ENCODE peak calls at places on chromosomes 7 and 10, in six cellular contexts. G is WERI-Rb-1; T is fibroblast of lung; C is CD8-positive, alpha-beta T cell; L is MM.1S; R is CD8-positive, alpha-beta memory T cell. K is an unnamed sample. For H3K9me3 and H3K27me3, the result is how much of the 10 kb centered on the place peaks cover.

GRCh38 chr10:78977761-78978305 is 90.9 kb upstream of the ZMIZ1 start:
- DNase-seq in G (no peak), T (peak), C (no peak), L (no peak), R (no peak), K (no peak)

GRCh38 chr10:59315465-59315864 is 46.9 kb downstream of the FAM13C start:
- DNase-seq in G (no peak), T (no peak), C (no peak), L (no peak), R (no peak), K (no peak)

GRCh38 chr7:55343002-55343781 is 21.9 kb upstream of the LANCL2 start:
- DNase-seq in G (no peak), T (no peak), C (no peak), L (no peak), R (no peak), K (no peak)

GRCh38 chr7:87960244-87960643 is 26.2 kb downstream of the ADAM22 start:
- DNase-seq in G (no peak), T (no peak), C (no peak), L (no peak), R (no peak), K (no peak)

GRCh38 chr10:31359979-31360378 is 41.0 kb downstream of the ZEB1 start:
- DNase-seq in G (no peak), T (peak), C (no peak), L (no peak), R (no peak), K (no peak)

GRCh38 chr7:142790565-142790964 is 19.8 kb downstream of the PRSS2 start:
- DNase-seq in G (no peak), T (no peak), C (no peak), L (no peak), R (no peak), K (no peak)

GRCh38 chr7:139618482-139619366 is 95.2 kb downstream of the CLEC2L start:
- DNase-seq in G (peak), T (peak), C (peak), L (peak), R (no peak), K (peak)

GRCh38 chr10:60270426-60270825 is 119.2 kb downstream of the ANK3 start:
- DNase-seq in G (no peak), T (no peak), C (no peak), L (no peak), R (no peak), K (no peak)

GRCh38 chr7:75663302-75663907 is 75.3 kb downstream of the HIP1 start:
- DNase-seq in G (no peak), T (no peak), C (no peak), L (no peak), R (no peak), K (no peak)

GRCh38 chr10:48659790-48660189 is 24.9 kb upstream of the WDFY4 start:
- DNase-seq in G (no peak), T (peak), C (no peak), L (no peak), R (no peak), K (no peak)

GRCh38 chr7:48084727-48085432 is 4.2 kb upstream of the UPP1 start:
- DNase-seq in G (no peak), T (peak), C (peak), L (peak), R (peak), K (peak)

GRCh38 chr7:22576941-22577927 is 77.2 kb upstream of the STEAP1B start:
- DNase-seq in G (no peak), T (peak), C (no peak), L (no peak), R (no peak), K (no peak)

GRCh38 chr7:129188372-129188891 is at the start of gene SMO:
- DNase-seq in G (peak), T (peak), C (no peak), L (no peak), R (no peak), K (peak)

GRCh38 chr7:105130580-105130979 is 116.6 kb downstream of the KMT2E start:
- DNase-seq in G (no peak), T (no peak), C (no peak), L (peak), R (no peak), K (no peak)

GRCh38 chr10:121527690-121528089 is 70.6 kb downstream of the FGFR2 start:
- DNase-seq in G (no peak), T (peak), C (no peak), L (no peak), R (no peak), K (no peak)

GRCh38 chr7:97499204-97499603 is 232.7 kb upstream of the TAC1 start:
- DNase-seq in G (peak), T (no peak), C (no peak), L (peak), R (no peak), K (peak)

GRCh38 chr10:52410916-52411315 is 96.8 kb downstream of the DKK1 start:
- DNase-seq in G (no peak), T (no peak), C (no peak), L (no peak), R (no peak), K (no peak)

GRCh38 chr7:67725437-67725836 is 728.8 kb downstream of the TYW1 start:
- DNase-seq in G (no peak), T (no peak), C (no peak), L (no peak), R (no peak), K (no peak)

GRCh38 chr7:157907091-157907490 is 570.3 kb downstream of the DNAJB6 start:
- DNase-seq in G (no peak), T (no peak), C (no peak), L (no peak), R (no peak), K (no peak)
- H3K9me3 ChIP-seq in G (under half), T (under half), C (under half), L (under half), R (under half), K (under half)

GRCh38 chr10:71421075-71421434 is 24.3 kb downstream of the CDH23 start:
- DNase-seq in G (no peak), T (no peak), C (no peak), L (no peak), R (no peak), K (no peak)
- H3K27me3 ChIP-seq in G (under half), T (under half), C (under half), L (under half), R (under half), K (under half)

GRCh38 chr7:64996305-64996704 is 5.5 kb upstream of the ZNF117 start:
- DNase-seq in G (no peak), T (no peak), C (no peak), L (no peak), R (no peak), K (no peak)
- H3K9me3 ChIP-seq in G (under half), T (under half), C (under half), L (under half), R (under half), K (under half)

GRCh38 chr10:22504766-22505165 is 159.5 kb downstream of the SPAG6 start:
- DNase-seq in G (no peak), T (no peak), C (no peak), L (no peak), R (no peak), K (no peak)

GRCh38 chr10:22503315-22504090 is 158.2 kb downstream of the SPAG6 start:
- DNase-seq in G (no peak), T (no peak), C (no peak), L (no peak), R (no peak), K (no peak)

GRCh38 chr10:22500567-22501369 is 155.5 kb downstream of the SPAG6 start:
- DNase-seq in G (no peak), T (peak), C (no peak), L (no peak), R (no peak), K (no peak)

GRCh38 chr10:22501412-22501811 is 156.1 kb downstream of the SPAG6 start:
- DNase-seq in G (no peak), T (no peak), C (no peak), L (no peak), R (no peak), K (no peak)

DNA sequence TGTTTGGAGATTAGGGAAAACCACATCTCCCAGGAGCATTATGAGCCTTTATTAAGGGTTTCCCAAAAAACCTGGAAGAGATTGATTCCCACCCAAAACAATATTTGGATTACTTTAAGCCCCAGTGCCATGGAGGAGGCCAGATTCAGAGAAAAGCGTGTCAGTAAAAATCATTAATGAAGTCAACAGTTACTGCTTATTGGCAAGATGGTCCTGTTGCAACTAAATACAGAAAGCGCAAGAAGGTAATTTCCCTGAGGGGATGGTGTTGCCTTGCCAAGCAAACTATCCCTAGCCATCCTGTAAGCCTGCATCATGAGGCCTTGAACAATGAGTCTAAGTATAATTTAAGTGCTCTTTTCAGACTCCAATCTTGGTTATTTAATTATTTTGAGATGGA is 156.6 kb downstream of the SPAG6 start:
- DNase-seq in G (no peak), T (no peak), C (no peak), L (no peak), R (no peak), K (no peak)
- H3K27me3 ChIP-seq in G (under half), T (under half), C (under half), L (under half), R (under half), K (under half)

GRCh38 chr10:17563452-17563851 is 53.7 kb downstream of the HACD1 start:
- DNase-seq in G (no peak), T (peak), C (no peak), L (no peak), R (no peak), K (no peak)
- H3K9me3 ChIP-seq in G (under half), T (under half), C (under half), L (under half), R (under half), K (under half)

GRCh38 chr10:75398238-75398629 is 3.3 kb downstream of the ZNF503 start:
- DNase-seq in G (no peak), T (peak), C (no peak), L (no peak), R (no peak), K (no peak)
- H3K27me3 ChIP-seq in G (under half), T (under half), C (under half), L (under half), R (under half), K (under half)

DNA sequence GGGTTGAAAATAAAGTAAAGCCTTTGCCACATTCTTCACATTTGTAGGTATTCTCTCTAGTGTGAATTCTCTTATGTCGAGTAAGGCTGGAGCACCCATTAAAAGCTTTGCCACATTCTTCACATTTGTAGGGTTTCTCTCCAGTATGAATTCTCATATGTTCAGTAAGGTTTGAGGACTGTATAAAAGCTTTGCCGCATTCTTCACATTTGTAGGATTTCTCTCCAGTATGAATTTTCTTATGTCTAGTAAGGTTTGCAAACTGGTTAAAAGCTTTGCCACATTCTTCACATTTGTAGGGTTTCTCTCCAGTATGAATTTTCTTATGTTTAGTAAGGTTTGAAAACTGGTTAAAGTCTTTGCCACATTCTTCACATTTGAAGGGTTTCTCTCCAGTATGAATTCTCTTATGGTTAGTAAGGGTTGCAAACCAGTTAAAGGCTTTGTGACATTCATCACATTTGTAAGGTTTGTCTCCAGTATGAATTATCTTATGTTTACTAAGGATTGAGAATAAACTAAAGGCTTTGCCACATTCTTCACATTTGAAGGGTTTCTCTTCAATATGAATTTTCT is 41.4 kb downstream of the ZNF680 start:
- DNase-seq in G (no peak), T (no peak), C (no peak), L (no peak), R (no peak), K (no peak)
- H3K9me3 ChIP-seq in G (under half), T (under half), C (under half), L (under half), R (under half), K (under half)

GRCh38 chr10:127407551-127407950 is 141.6 kb upstream of the NPS start:
- DNase-seq in G (no peak), T (no peak), C (no peak), L (no peak), R (no peak), K (no peak)
- H3K27me3 ChIP-seq in G (under half), T (under half), C (under half), L (under half), R (under half), K (under half)

K was measured in BE2C.